ENCODE peak calls at places on chromosomes 13 and 19, in four cellular contexts. T is A549, G is GM12878, B is K562. E is an unnamed sample.

GRCh38 chr13:75760182-75760981 is 124.3 kb downstream of the LMO7 start:
- DNase-seq in G (no peak), T (peak), B (no peak), E (no peak)

GRCh38 chr19:57870225-57870624 is 18.6 kb downstream of the ZNF814 start:
- DNase-seq in T (no peak), B (no peak), G (no peak), E (no peak)

GRCh38 chr13:114119196-114119595 is 13.2 kb downstream of the RASA3 start:
- DNase-seq in T (peak), G (no peak), B (no peak), E (no peak)

GRCh38 chr19:31296741-31297390 is 52.4 kb downstream of the TSHZ3 start:
- DNase-seq in B (no peak), G (no peak), T (no peak), E (no peak)

GRCh38 chr13:75792526-75793187 is 156.5 kb downstream of the LMO7 start:
- DNase-seq in B (no peak), T (peak), G (no peak), E (no peak)

GRCh38 chr13:110294146-110294545 is 12.8 kb downstream of the COL4A1 start:
- DNase-seq in B (no peak), T (no peak), G (no peak), E (no peak)

GRCh38 chr13:40149611-40150283 is 494.3 kb downstream of the COG6 start:
- DNase-seq in B (no peak), G (no peak), T (peak), E (peak)

GRCh38 chr19:14072535-14073231 is at the start of gene MISP3:
- DNase-seq in G (no peak), B (peak), T (peak), E (peak)

GRCh38 chr13:114115796-114116195 is 16.6 kb downstream of the RASA3 start:
- DNase-seq in B (no peak), G (no peak), T (no peak), E (no peak)

GRCh38 chr13:33053397-33054066 is 37.3 kb downstream of the KL start:
- DNase-seq in G (no peak), B (no peak), T (no peak), E (no peak)

GRCh38 chr19:39032164-39032918 is at the start of gene FBXO27:
- DNase-seq in B (peak), T (peak), G (no peak), E (peak)

GRCh38 chr19:37829526-37829925 is 50.1 kb upstream of the ZNF573 start:
- DNase-seq in G (no peak), B (no peak), T (no peak), E (no peak)

GRCh38 chr13:38159710-38160109 is 189.9 kb upstream of the UFM1 start:
- DNase-seq in T (no peak), G (no peak), B (no peak), E (no peak)

GRCh38 chr19:12790628-12791344 is 500 bp upstream of the JUNB start:
- DNase-seq in T (no peak), B (no peak), G (no peak), E (no peak)

GRCh38 chr13:40189885-40190655 is 476.4 kb downstream of the FOXO1 start:
- DNase-seq in G (no peak), T (no peak), B (no peak), E (no peak)

GRCh38 chr13:112066624-112067004 is 335 bp upstream of the SOX1 start:
- DNase-seq in G (no peak), B (no peak), T (no peak), E (no peak)

GRCh38 chr13:20160346-20161274 is at the start of gene GJA3:
- DNase-seq in T (peak), G (no peak), B (peak), E (peak)

GRCh38 chr13:97325738-97326137 is 103.6 kb downstream of the MBNL2 start:
- DNase-seq in T (no peak), G (no peak), B (no peak), E (no peak)

GRCh38 chr13:93603043-93603442 is 376.4 kb downstream of the GPC6 start:
- DNase-seq in T (peak), B (no peak), G (no peak), E (no peak)

GRCh38 chr19:30004403-30004802 is 62.4 kb downstream of the URI1 start:
- DNase-seq in T (no peak), G (no peak), B (no peak), E (no peak)

GRCh38 chr19:2613507-2614295 is 88.8 kb downstream of the GNG7 start:
- DNase-seq in G (no peak), T (peak), B (peak), E (peak)

GRCh38 chr19:17487240-17488121 is 17.2 kb downstream of the SLC27A1 start:
- DNase-seq in T (no peak), B (peak), G (no peak), E (no peak)

GRCh38 chr13:77207943-77208342 is 119.0 kb downstream of the MYCBP2 start:
- DNase-seq in T (no peak), G (no peak), B (no peak), E (no peak)

GRCh38 chr13:36882829-36883390 is 37.1 kb downstream of the SMAD9 start:
- DNase-seq in B (no peak), G (no peak), T (no peak), E (no peak)

GRCh38 chr13:43686557-43686956 is 100.2 kb downstream of the ENOX1 start:
- DNase-seq in G (no peak), T (peak), B (no peak), E (peak)

GRCh38 chr13:97125810-97126738 is 96.1 kb upstream of the MBNL2 start:
- DNase-seq in T (no peak), G (peak), B (no peak), E (peak)

GRCh38 chr13:99215466-99215865 is 14.8 kb downstream of the UBAC2 start:
- DNase-seq in T (no peak), G (no peak), B (no peak), E (no peak)

GRCh38 chr13:41652735-41653361 is 195.5 kb downstream of the RGCC start:
- DNase-seq in G (no peak), T (peak), B (peak), E (peak)

GRCh38 chr13:42849200-42849599 is 67.8 kb downstream of the FAM216B start:
- DNase-seq in B (no peak), G (no peak), T (no peak), E (no peak)

GRCh38 chr19:1182068-1182467 is 8.0 kb upstream of the SBNO2 start:
- DNase-seq in G (no peak), B (no peak), T (no peak), E (no peak)
- H3K4me3 ChIP-seq in G (no peak), B (no peak), T (no peak), E (no peak)

DNA sequence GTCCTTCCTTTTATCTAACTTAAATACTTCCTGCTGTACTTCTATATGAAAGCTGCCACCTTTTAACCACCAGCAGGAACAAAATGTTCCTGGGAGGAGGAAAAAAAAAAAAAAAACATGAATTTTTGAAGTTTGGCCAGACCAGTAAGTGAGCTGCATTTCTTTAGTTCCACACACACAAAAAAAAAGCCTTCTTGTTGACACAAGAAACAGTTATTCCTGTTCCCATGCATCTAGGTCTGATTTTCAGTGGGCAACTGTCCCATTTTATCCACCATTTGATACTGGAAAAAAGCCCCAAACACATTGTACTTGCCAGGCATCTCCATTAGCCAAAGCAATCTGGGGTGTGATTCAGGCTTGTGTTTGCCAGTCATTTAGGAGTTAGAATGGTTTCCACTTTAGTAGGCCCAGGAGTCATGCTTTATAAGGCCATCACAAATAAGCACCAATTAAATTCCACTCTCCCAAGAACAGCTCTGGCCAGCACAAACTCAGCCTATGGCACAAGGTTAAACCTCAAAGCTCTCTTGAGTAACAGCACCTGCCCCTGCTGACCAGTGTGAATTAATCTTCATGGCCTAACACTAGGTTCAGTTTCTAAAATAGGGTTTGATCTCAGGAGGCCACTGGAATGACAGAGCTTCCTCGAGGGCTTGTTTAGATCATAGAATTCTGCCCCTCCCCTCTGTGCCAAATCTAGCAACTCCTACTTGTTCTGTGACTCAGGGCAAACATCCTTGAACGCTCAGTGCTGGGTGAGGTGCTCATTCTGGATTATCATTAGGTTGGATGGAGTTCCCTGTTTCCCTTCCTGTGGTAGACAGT is 67.1 kb downstream of the NUFIP1 start:
- DNase-seq in G (no peak), T (peak), B (no peak), E (no peak)
- TF ChIP-seq MAX in G (no peak), T (peak), B (no peak), E (no peak)

DNA sequence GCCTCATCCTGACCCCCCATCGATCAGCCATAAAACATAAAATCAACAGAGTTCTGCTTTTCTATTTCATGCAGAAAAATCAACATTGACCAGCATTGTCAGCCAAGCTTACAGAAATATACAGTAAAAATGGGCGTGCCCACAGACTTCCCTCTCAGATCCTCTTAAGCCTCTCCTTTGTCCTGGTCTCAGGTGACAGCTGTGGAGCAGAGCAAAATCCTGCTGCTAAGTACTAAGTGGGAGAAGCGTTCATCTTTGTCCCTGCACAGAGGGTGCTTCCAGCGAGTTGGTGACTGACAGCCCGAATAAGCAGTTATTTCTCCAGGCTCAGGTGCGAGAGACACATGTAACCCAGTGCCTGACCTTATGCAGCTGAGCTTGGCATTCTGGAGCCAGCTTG is 213.4 kb downstream of the OLFM4 start:
- DNase-seq in G (no peak), B (no peak), T (no peak), E (no peak)
- TF ChIP-seq MYC in G (no peak), B (no peak), T (no peak), E (no peak)

GRCh38 chr13:49814551-49815270 is 22.2 kb upstream of the KPNA3 start:
- DNase-seq in T (no peak), B (no peak), G (no peak), E (no peak)

GRCh38 chr13:49821216-49821820 is 28.8 kb upstream of the KPNA3 start:
- DNase-seq in G (no peak), T (peak), B (no peak), E (peak)

GRCh38 chr13:49820591-49821215 is 28.2 kb upstream of the KPNA3 start:
- DNase-seq in B (no peak), T (no peak), G (no peak), E (no peak)
- H3K4me3 ChIP-seq in B (no peak), T (no peak), G (no peak), E (no peak)

GRCh38 chr13:73054712-73055111 is 4.1 kb upstream of the KLF5 start:
- DNase-seq in T (no peak), G (no peak), B (no peak), E (no peak)
- TF ChIP-seq MAX in T (no peak), G (no peak), B (no peak), E (no peak)

GRCh38 chr19:48715681-48716171 is 3.8 kb downstream of the MAMSTR start:
- DNase-seq in B (no peak), T (no peak), G (no peak), E (no peak)
- TF ChIP-seq MYC in B (no peak), T (no peak), G (no peak), E (no peak)

GRCh38 chr19:6076675-6077463 is 33.4 kb downstream of the RFX2 start:
- DNase-seq in B (no peak), T (peak), G (no peak), E (no peak)
- H3K4me3 ChIP-seq in B (no peak), T (no peak), G (no peak), E (no peak)

DNA sequence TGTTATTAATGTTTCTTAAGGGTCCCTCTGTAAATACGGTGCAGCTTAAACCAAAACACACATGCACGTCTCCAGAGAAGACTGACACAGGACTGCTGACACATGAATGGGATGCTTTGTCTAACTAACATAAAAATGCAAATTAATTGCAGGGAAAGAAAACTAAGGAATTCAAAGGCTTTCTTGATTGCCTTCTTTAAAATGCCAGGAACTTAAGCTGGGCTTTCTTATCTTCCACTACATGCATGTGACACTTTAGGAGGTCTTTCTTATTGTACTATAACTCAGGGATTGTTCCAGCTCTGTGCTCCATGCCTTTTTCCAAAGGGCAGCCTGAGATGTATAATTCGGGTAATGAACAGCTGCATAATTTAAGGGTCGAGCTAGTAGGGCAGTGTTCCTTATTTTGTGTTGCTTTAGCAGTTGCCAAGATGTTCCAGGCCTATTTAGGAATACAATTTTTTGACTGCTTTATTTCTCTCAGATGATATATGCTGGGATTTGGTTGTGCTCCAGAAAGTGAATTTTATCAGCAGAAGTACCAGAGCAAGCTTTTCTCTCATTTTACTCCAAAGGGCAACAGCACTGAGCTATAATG is 885.3 kb downstream of the PCDH9 start:
- DNase-seq in T (no peak), B (no peak), G (no peak), E (no peak)
- TF ChIP-seq MAX in T (no peak), B (no peak), G (no peak), E (no peak)

GRCh38 chr19:43774103-43774939 is 6.5 kb downstream of the KCNN4 start:
- DNase-seq in G (no peak), B (peak), T (no peak), E (no peak)

GRCh38 chr19:43778651-43779050 is 2.1 kb downstream of the KCNN4 start:
- DNase-seq in G (no peak), B (no peak), T (no peak), E (no peak)

GRCh38 chr19:43775299-43775890 is 5.4 kb downstream of the KCNN4 start:
- DNase-seq in G (no peak), B (no peak), T (no peak), E (no peak)

GRCh38 chr19:43777163-43777700 is 3.5 kb downstream of the KCNN4 start:
- DNase-seq in T (no peak), G (no peak), B (peak), E (peak)

GRCh38 chr19:43776285-43776684 is 4.5 kb downstream of the KCNN4 start:
- DNase-seq in T (no peak), G (no peak), B (peak), E (no peak)
- TF ChIP-seq MYC in T (no peak), G (no peak), B (no peak), E (no peak)

GRCh38 chr19:40366697-40367561 is 18.4 kb downstream of the PLD3 start:
- DNase-seq in G (no peak), T (peak), B (peak), E (peak)

GRCh38 chr19:40367577-40368434 is 19.3 kb downstream of the PLD3 start:
- DNase-seq in G (no peak), B (no peak), T (no peak), E (no peak)

GRCh38 chr19:40365613-40366401 is 17.3 kb downstream of the PLD3 start:
- DNase-seq in T (peak), B (peak), G (no peak), E (peak)

GRCh38 chr19:40363128-40363527 is 14.6 kb downstream of the PLD3 start:
- DNase-seq in T (no peak), G (no peak), B (peak), E (peak)

DNA sequence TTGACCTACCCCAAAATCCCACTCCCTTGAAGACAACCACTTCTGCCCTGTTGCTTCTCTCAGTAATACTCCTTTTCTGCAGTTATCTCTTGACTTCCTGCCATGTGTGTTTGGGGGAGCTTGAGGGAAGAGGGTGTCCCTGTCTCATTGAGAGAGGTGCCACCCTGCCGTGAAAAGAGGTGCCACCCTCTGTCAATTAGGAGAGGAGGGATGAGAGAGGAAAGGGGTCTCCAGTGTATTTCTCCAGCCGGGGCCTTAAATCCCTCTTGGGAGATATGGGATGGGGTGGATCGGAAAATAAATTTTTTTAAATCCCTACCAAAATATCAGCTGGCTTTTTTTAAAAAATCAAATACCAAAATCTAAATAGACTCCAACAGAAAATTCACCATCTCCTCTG is 16.5 kb downstream of the PLD3 start:
- DNase-seq in B (no peak), G (no peak), T (no peak), E (no peak)
- H3K4me3 ChIP-seq in B (peak), G (peak), T (peak), E (no peak)

E was measured in NB4.